ENCODE peak calls at places on chromosomes 1 and 21, in seven cellular contexts. T, S, Z, G, X, I and W are unnamed samples. For H3K9me3, the result is how much of the 10 kb centered on the place peaks cover.

GRCh38 chr1:200405273-200405672 is 4.6 kb downstream of the ZNF281 start:
- DNase-seq in S (no peak), T (no peak), G (no peak), X (no peak), Z (no peak), I (no peak), W (no peak)

GRCh38 chr1:14919755-14920154 is 233.8 kb upstream of the TMEM51 start:
- DNase-seq in G (no peak), S (no peak), X (no peak), Z (no peak), T (no peak), I (no peak), W (no peak)

GRCh38 chr1:214977133-214977532 is 105.4 kb upstream of the KCNK2 start:
- DNase-seq in S (no peak), X (no peak), I (no peak), T (no peak), G (no peak), Z (no peak), W (no peak)

GRCh38 chr1:166902279-166902678 is 26.2 kb upstream of the TADA1 start:
- DNase-seq in X (no peak), S (no peak), Z (no peak), I (peak), T (no peak), G (no peak), W (no peak)

GRCh38 chr1:244239261-244239770 is 188.2 kb downstream of the ZBTB18 start:
- DNase-seq in G (no peak), X (no peak), S (no peak), I (peak), Z (no peak), T (no peak), W (no peak)

GRCh38 chr1:223652436-223652901 is 13.0 kb downstream of the CAPN8 start:
- DNase-seq in T (no peak), G (no peak), I (no peak), X (no peak), Z (no peak), S (no peak), W (no peak)

GRCh38 chr1:212359794-212360479 is 54.7 kb downstream of the PACC1 start:
- DNase-seq in X (no peak), T (no peak), G (no peak), Z (no peak), I (no peak), S (no peak), W (no peak)

GRCh38 chr1:220291575-220291974 is 19.3 kb upstream of the RAB3GAP2 start:
- DNase-seq in Z (no peak), X (no peak), S (no peak), G (no peak), T (no peak), I (no peak), W (no peak)

GRCh38 chr1:213327318-213327667 is 276.3 kb downstream of the RPS6KC1 start:
- DNase-seq in G (no peak), X (peak), Z (peak), I (peak), T (no peak), S (no peak), W (no peak)

DNA sequence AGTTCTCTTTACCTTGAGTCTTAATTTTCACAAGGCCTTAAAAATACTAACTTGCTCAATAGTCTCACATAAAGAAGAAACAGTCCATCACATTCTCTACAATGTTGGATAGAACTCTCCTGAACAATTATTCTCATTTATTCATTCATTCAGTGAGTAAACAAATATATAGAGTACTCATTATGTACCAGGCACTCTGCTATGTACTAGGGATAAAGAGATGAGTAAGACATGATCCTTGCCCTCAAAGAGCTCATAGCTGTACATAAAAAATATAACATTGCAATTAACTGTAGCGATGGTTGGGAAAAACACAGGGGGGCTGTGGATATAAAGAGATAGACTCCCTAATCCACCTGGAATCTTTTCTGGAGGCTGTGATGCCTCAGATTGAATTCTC is 586.9 kb upstream of the BEND5 start:
- DNase-seq in X (no peak), G (no peak), T (no peak), Z (no peak), S (no peak), I (no peak), W (no peak)
- H3K9me3 ChIP-seq in X (under half), G (under half), T (under half), Z (under half), S (under half), I (under half), W (under half)

GRCh38 chr1:49307452-49307851 is 530.8 kb upstream of the BEND5 start:
- DNase-seq in X (no peak), S (no peak), T (no peak), I (no peak), Z (no peak), G (no peak), W (no peak)

GRCh38 chr1:49306507-49307070 is 529.9 kb upstream of the BEND5 start:
- DNase-seq in G (no peak), S (no peak), Z (no peak), T (no peak), I (no peak), X (no peak), W (no peak)
- H3K9me3 ChIP-seq in G (under half), S (under half), Z (under half), T (under half), I (under half), X (under half), W (under half)

GRCh38 chr1:49728377-49728776 is 295.4 kb downstream of the AGBL4 start:
- DNase-seq in I (no peak), G (no peak), T (no peak), S (no peak), X (no peak), Z (no peak), W (no peak)
- H3K9me3 ChIP-seq in I (under half), G (under half), T (under half), S (under half), X (under half), Z (under half), W (under half)

DNA sequence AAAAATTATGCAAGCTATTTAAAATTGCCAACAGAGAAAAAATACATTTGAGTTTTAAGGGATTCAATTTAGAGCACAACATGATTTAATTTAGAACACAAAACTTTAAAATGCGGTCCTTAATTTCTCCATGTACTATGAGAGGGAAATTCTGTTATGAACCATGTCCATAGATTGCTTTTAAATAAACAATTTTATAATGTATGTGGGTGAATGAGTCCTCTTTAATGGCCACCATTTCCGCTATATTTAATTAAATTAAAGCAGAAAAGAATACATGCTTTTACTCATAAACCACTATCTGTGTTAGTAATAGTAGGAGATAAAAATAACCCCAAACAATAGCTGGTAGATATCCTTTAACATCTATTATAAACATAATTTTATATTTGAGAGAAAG is 914.6 kb downstream of the LTN1 start:
- DNase-seq in X (no peak), S (no peak), Z (no peak), G (no peak), I (no peak), T (no peak), W (no peak)
- H3K9me3 ChIP-seq in X (under half), S (under half), Z (under half), G (under half), I (under half), T (under half), W (under half)